ENCODE peak calls at places on chromosomes 2 and 18, in ten cellular contexts. O is psoas muscle; F is breast epithelium; V is ovary; K is mammary epithelial cell; P is CD8-positive, alpha-beta memory T cell; H is AG04450; I is tibial nerve; C is A549; G is spleen. U is an unnamed sample.

GRCh38 chr2:121151311-121152109 is 133.5 kb downstream of the TFCP2L1 start:
- DNase-seq in I (no peak), G (no peak), P (no peak), H (no peak), C (no peak), F (peak; percentile 65), O (no peak), V (no peak), K (peak; percentile 72), U (no peak)

GRCh38 chr2:128967666-128968065 is 649.0 kb upstream of the HS6ST1 start:
- DNase-seq in O (no peak), K (peak; percentile 66), I (no peak), F (no peak), C (no peak), P (no peak), V (no peak), H (no peak), G (no peak), U (no peak)

GRCh38 chr2:106129592-106129991 is 64.5 kb downstream of the UXS1 start:
- DNase-seq in F (no peak), I (no peak), C (no peak), H (no peak), G (no peak), P (no peak), V (no peak), K (no peak), O (no peak), U (no peak)

GRCh38 chr2:219001577-219002394 is 8.6 kb upstream of the CRYBA2 start:
- DNase-seq in P (no peak), V (no peak), G (no peak), F (peak; percentile 88), K (peak; percentile 72), C (no peak), H (no peak), O (no peak), I (no peak), U (peak; percentile 13)

GRCh38 chr18:33603434-33603833 is 25.4 kb downstream of the ASXL3 start:
- DNase-seq in K (no peak), H (no peak), F (no peak), G (no peak), P (no peak), I (no peak), V (no peak), C (no peak), O (no peak), U (no peak)

GRCh38 chr2:106269591-106270291 is 75.6 kb upstream of the UXS1 start:
- DNase-seq in K (no peak), V (no peak), G (peak; percentile 90), F (no peak), P (no peak), C (peak; percentile 18), I (no peak), H (no peak), O (peak; percentile 72), U (no peak)

GRCh38 chr2:99088017-99088416 is 53.5 kb upstream of the C2orf15 start:
- DNase-seq in G (no peak), C (no peak), P (no peak), H (no peak), I (no peak), F (no peak), O (no peak), V (no peak), K (no peak), U (no peak)

GRCh38 chr2:75494137-75494769 is 66.5 kb downstream of the EVA1A start:
- DNase-seq in F (no peak), G (no peak), V (no peak), C (no peak), I (no peak), P (no peak), O (no peak), K (peak; percentile 24), H (no peak), U (no peak)

GRCh38 chr2:235917506-235917905 is 250.7 kb downstream of the GBX2 start:
- DNase-seq in I (no peak), P (no peak), G (no peak), F (no peak), C (no peak), K (no peak), V (no peak), H (no peak), O (no peak), U (no peak)

GRCh38 chr18:49924293-49924983 is 111.1 kb upstream of the ACAA2 start:
- DNase-seq in G (no peak), V (no peak), F (no peak), H (no peak), C (no peak), P (no peak), K (no peak), I (no peak), O (no peak), U (no peak)

GRCh38 chr2:40412456-40412855 is 39.4 kb downstream of the SLC8A1 start:
- DNase-seq in V (no peak), I (no peak), P (no peak), K (peak; percentile 82), H (no peak), F (no peak), O (no peak), C (no peak), G (no peak), U (peak; percentile 40)

GRCh38 chr2:5894355-5894754 is 202.2 kb downstream of the SOX11 start:
- DNase-seq in F (no peak), K (no peak), O (no peak), V (no peak), I (no peak), G (no peak), P (no peak), H (no peak), C (no peak), U (no peak)

GRCh38 chr2:74183878-74184277 is 5.2 kb upstream of the MOB1A start:
- DNase-seq in F (no peak), I (no peak), G (no peak), C (no peak), O (no peak), P (no peak), H (no peak), V (no peak), K (no peak), U (no peak)

GRCh38 chr2:74188696-74189095 is 9.7 kb upstream of the MTHFD2 start:
- DNase-seq in P (no peak), F (no peak), K (no peak), O (no peak), H (no peak), I (no peak), G (no peak), C (no peak), V (no peak), U (no peak)

GRCh38 chr2:74181739-74182138 is 3.1 kb upstream of the MOB1A start:
- DNase-seq in P (no peak), C (no peak), H (no peak), G (peak; percentile 77), I (no peak), F (no peak), V (no peak), K (no peak), O (no peak), U (no peak)

GRCh38 chr2:74188018-74188601 is 9.4 kb upstream of the MOB1A start:
- DNase-seq in V (no peak), K (peak; percentile 94), G (peak; percentile 80), O (peak; percentile 79), F (no peak), P (no peak), C (peak; percentile 45), I (no peak), H (peak; percentile 50), U (peak; percentile 85)

GRCh38 chr2:74186038-74186437 is 7.4 kb upstream of the MOB1A start:
- DNase-seq in G (peak; percentile 82), I (no peak), K (no peak), V (no peak), C (no peak), P (peak; percentile 29), O (no peak), H (no peak), F (no peak), U (no peak)
- H3K27ac ChIP-seq in G (peak overlapping the region; percentile 91), I (no peak overlapping the region), K (no peak overlapping the region), V (no peak overlapping the region), C (no peak overlapping the region), P (peak overlapping the region; percentile 21), O (no peak overlapping the region), H (no peak overlapping the region), F (no peak overlapping the region), U (no peak overlapping the region)

DNA sequence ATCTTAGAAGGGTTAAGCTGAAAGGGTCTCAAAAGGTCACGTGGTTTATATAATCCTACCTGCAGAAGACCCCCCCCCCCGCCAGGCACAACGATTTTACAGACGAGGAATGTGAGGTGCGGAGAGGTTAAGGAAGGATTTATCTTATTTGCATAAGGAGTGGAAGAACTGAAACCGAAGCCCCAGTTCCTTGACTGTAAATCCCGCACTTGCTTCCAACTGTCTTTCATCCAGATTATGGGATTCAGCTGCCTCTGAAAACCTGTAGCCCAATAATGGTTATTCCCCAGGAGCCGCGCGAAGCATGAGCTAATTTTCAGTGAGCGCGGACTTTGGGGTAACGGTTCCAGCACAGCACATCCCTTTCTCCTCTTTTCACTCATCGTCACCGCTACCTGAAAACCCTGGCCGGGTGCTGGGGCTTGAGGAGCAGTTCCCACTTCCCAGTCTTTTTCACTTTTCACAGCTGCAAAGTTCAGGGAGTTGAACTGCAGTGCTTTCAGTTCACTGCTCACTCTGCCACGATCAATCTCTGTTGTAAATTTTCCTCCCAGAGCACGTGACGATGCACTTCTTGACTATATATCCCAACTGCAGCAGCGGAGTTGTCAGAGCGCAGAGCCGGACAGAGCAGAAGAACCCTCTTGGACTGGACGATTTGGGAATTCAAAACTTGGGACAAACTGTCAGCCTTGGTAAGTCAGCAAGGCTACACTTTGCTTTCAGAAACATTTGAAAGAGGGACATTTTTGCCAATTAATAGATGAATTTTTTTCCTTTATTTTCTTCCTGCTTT is at the start of gene KCNE4:
- DNase-seq in I (no peak), K (no peak), F (no peak), O (no peak), G (no peak), V (peak; percentile 35), P (no peak), H (no peak), C (no peak), U (no peak)
- H3K27ac ChIP-seq in I (peak within 1 kb of the TSS; percentile 67), K (no peak within 1 kb of the TSS), F (peak within 1 kb of the TSS; percentile 88), O (peak within 1 kb of the TSS; percentile 72), G (peak within 1 kb of the TSS; percentile 64), V (peak within 1 kb of the TSS; percentile 64), P (no peak within 1 kb of the TSS), H (peak within 1 kb of the TSS; percentile 68), C (peak within 1 kb of the TSS; percentile 62), U (no peak within 1 kb of the TSS)

GRCh38 chr2:233544079-233544690 is 22.4 kb downstream of the USP40 start:
- DNase-seq in C (no peak), F (no peak), O (no peak), K (no peak), G (no peak), V (no peak), H (no peak), I (no peak), P (no peak), U (no peak)
- H3K27ac ChIP-seq in C (no peak overlapping the region), F (no peak overlapping the region), O (no peak overlapping the region), K (no peak overlapping the region), G (peak overlapping the region; percentile 36), V (no peak overlapping the region), H (no peak overlapping the region), I (no peak overlapping the region), P (no peak overlapping the region), U (no peak overlapping the region)

GRCh38 chr18:23373564-23373963 is 79.5 kb upstream of the RIOK3 start:
- DNase-seq in I (no peak), H (no peak), P (no peak), G (no peak), K (no peak), V (no peak), F (no peak), O (no peak), C (no peak), U (no peak)
- H3K27ac ChIP-seq in I (no peak overlapping the region), H (no peak overlapping the region), P (no peak overlapping the region), G (no peak overlapping the region), K (no peak overlapping the region), V (no peak overlapping the region), F (no peak overlapping the region), O (no peak overlapping the region), C (no peak overlapping the region), U (no peak overlapping the region)